ENCODE peak calls at places on chromosomes 12 and 14, in six cellular contexts. C, T, N, L, S and G are unnamed samples.

GRCh38 chr12:52949413-52950331 is 754 bp downstream of the KRT18 start:
- DNase-seq in C (no peak), T (no peak), N (peak), L (peak), S (no peak), G (peak)

GRCh38 chr12:40819427-40820108 is 127.3 kb downstream of the CNTN1 start:
- DNase-seq in C (peak), T (no peak), N (no peak), L (peak), S (no peak), G (no peak)

GRCh38 chr14:100857196-100857922 is 31.4 kb downstream of the MEG3 start:
- DNase-seq in C (no peak), T (no peak), N (no peak), L (peak), S (no peak), G (no peak)

GRCh38 chr14:22769369-22769768 is 2.9 kb downstream of the OXA1L start:
- DNase-seq in C (no peak), T (no peak), N (no peak), L (no peak), S (no peak), G (no peak)

GRCh38 chr14:63178912-63179311 is 25.3 kb upstream of the RHOJ start:
- DNase-seq in C (no peak), T (no peak), N (no peak), L (no peak), S (no peak), G (no peak)

GRCh38 chr14:64658201-64658600 is 46.0 kb upstream of the PLEKHG3 start:
- DNase-seq in C (no peak), T (no peak), N (no peak), L (no peak), S (no peak), G (no peak)

GRCh38 chr12:65965358-65965757 is 141.1 kb downstream of the HMGA2 start:
- DNase-seq in C (no peak), T (no peak), N (no peak), L (no peak), S (no peak), G (no peak)

GRCh38 chr12:105031061-105031807 is 45.1 kb downstream of the NOPCHAP1 start:
- DNase-seq in C (no peak), T (no peak), N (no peak), L (no peak), S (no peak), G (no peak)

GRCh38 chr14:85528882-85529585 is 910 bp upstream of the FLRT2 start:
- DNase-seq in C (peak), T (no peak), N (no peak), L (no peak), S (no peak), G (no peak)

GRCh38 chr14:94679106-94679819 is 67.1 kb downstream of the SERPINA3 start:
- DNase-seq in C (no peak), T (peak), N (no peak), L (no peak), S (no peak), G (no peak)

GRCh38 chr12:116339062-116339461 is 61.6 kb upstream of the MED13L start:
- DNase-seq in C (no peak), T (no peak), N (no peak), L (no peak), S (no peak), G (peak)

GRCh38 chr12:31728289-31728916 is 418 bp downstream of the AMN1 start:
- DNase-seq in C (no peak), T (no peak), N (peak), L (no peak), S (peak), G (peak)

GRCh38 chr12:93127582-93128331 is 198.7 kb upstream of the EEA1 start:
- DNase-seq in C (no peak), T (peak), N (no peak), L (peak), S (peak), G (peak)

GRCh38 chr12:188910-189621 is 24.9 kb downstream of the SLC6A12 start:
- DNase-seq in C (peak), T (no peak), N (peak), L (no peak), S (peak), G (peak)

GRCh38 chr12:85996280-85996679 is 122.2 kb downstream of the NTS start:
- DNase-seq in C (no peak), T (no peak), N (no peak), L (no peak), S (no peak), G (no peak)

GRCh38 chr12:5434647-5434968 is 2.7 kb downstream of the NTF3 start:
- DNase-seq in C (no peak), T (no peak), N (no peak), L (no peak), S (no peak), G (no peak)

GRCh38 chr12:3655331-3655900 is 97.5 kb downstream of the CRACR2A start:
- DNase-seq in C (peak), T (no peak), N (peak), L (peak), S (no peak), G (peak)

GRCh38 chr14:58792421-58792820 is 154.7 kb downstream of the DACT1 start:
- DNase-seq in C (no peak), T (no peak), N (no peak), L (no peak), S (no peak), G (no peak)

GRCh38 chr14:20632448-20632830 is 9.1 kb downstream of the OR6S1 start:
- DNase-seq in C (no peak), T (no peak), N (no peak), L (no peak), S (no peak), G (no peak)

GRCh38 chr14:89911018-89911919 is 43.3 kb downstream of the EFCAB11 start:
- DNase-seq in C (no peak), T (no peak), N (no peak), L (no peak), S (no peak), G (no peak)

GRCh38 chr14:67529947-67530935 is 2.8 kb upstream of the PLEKHH1 start:
- DNase-seq in C (no peak), T (no peak), N (no peak), L (no peak), S (no peak), G (no peak)

GRCh38 chr14:104445086-104445485 is 134.5 kb upstream of the C14orf180 start:
- DNase-seq in C (no peak), T (no peak), N (no peak), L (no peak), S (no peak), G (no peak)

GRCh38 chr12:108457006-108457733 is 57.9 kb upstream of the FICD start:
- DNase-seq in C (peak), T (no peak), N (peak), L (no peak), S (no peak), G (peak)

GRCh38 chr12:5797661-5798060 is 147.4 kb downstream of the ANO2 start:
- DNase-seq in C (no peak), T (peak), N (no peak), L (no peak), S (no peak), G (no peak)

GRCh38 chr12:100566887-100567637 is 6.4 kb upstream of the GAS2L3 start:
- DNase-seq in C (no peak), T (no peak), N (no peak), L (no peak), S (peak), G (no peak)

GRCh38 chr12:90086281-90086680 is 377.6 kb upstream of the ATP2B1 start:
- DNase-seq in C (no peak), T (no peak), N (no peak), L (no peak), S (no peak), G (no peak)

GRCh38 chr12:90253674-90254181 is 545.1 kb upstream of the ATP2B1 start:
- DNase-seq in C (peak), T (peak), N (no peak), L (peak), S (peak), G (no peak)

GRCh38 chr12:121038861-121039654 is at the start of gene OASL:
- DNase-seq in C (no peak), T (no peak), N (peak), L (no peak), S (peak), G (no peak)

GRCh38 chr12:107131832-107132616 is 38.7 kb upstream of the CRY1 start:
- DNase-seq in C (peak), T (no peak), N (peak), L (peak), S (no peak), G (peak)

GRCh38 chr14:37707716-37708115 is 112.3 kb downstream of the TTC6 start:
- DNase-seq in C (no peak), T (no peak), N (no peak), L (no peak), S (no peak), G (no peak)

GRCh38 chr14:26538176-26538575 is 59.7 kb downstream of the NOVA1 start:
- DNase-seq in C (no peak), T (no peak), N (no peak), L (no peak), S (no peak), G (no peak)

GRCh38 chr12:3171195-3171591 is 94.0 kb downstream of the TSPAN9 start:
- DNase-seq in C (no peak), T (no peak), N (no peak), L (no peak), S (no peak), G (no peak)

GRCh38 chr12:47190271-47190750 is 110.6 kb upstream of the AMIGO2 start:
- DNase-seq in C (no peak), T (no peak), N (no peak), L (no peak), S (no peak), G (no peak)